ENCODE peak calls at places on chromosome 1, in six cellular contexts. T is GM19239; B is hypothalamus; M is effector memory CD4-positive, alpha-beta T cell; C is ecto neural progenitor cell; J is lower lobe of right lung. H is an unnamed sample.

GRCh38 chr1:11337536-11338350 is 64.7 kb downstream of the UBIAD1 start:
- DNase-seq in B (no peak), M (peak; percentile 48), J (peak; percentile 55), T (peak; percentile 68), C (peak; percentile 83), H (peak; percentile 44)

GRCh38 chr1:28086651-28087050 is 1.8 kb downstream of the EYA3 start:
- DNase-seq in C (no peak), J (no peak), B (no peak), T (no peak), M (no peak), H (no peak)

GRCh38 chr1:157399984-157400382 is 152.3 kb downstream of the FCRL5 start:
- DNase-seq in M (no peak), J (no peak), C (no peak), B (no peak), T (peak; percentile 36), H (no peak)

GRCh38 chr1:35564037-35564883 is 6.7 kb downstream of the NCDN start:
- DNase-seq in B (no peak), J (peak; percentile 78), T (peak; percentile 75), M (peak; percentile 71), C (peak; percentile 83), H (peak; percentile 73)

GRCh38 chr1:64995316-64995715 is 29.0 kb upstream of the JAK1 start:
- DNase-seq in T (no peak), B (no peak), M (no peak), J (no peak), C (no peak), H (no peak)

GRCh38 chr1:87141556-87141955 is 187.1 kb upstream of the LMO4 start:
- DNase-seq in C (no peak), B (no peak), M (no peak), T (no peak), J (no peak), H (no peak)

GRCh38 chr1:151085953-151086559 is 15.5 kb downstream of the GABPB2 start:
- DNase-seq in M (no peak), T (no peak), B (no peak), C (no peak), J (no peak), H (no peak)

GRCh38 chr1:101846820-101847219 is 149.9 kb downstream of the OLFM3 start:
- DNase-seq in C (peak; percentile 74), M (no peak), T (no peak), B (no peak), J (no peak), H (no peak)

H was measured in CD4-positive, alpha-beta memory T cell.